ENCODE peak calls at places on chromosomes 12 and 14, in eight cellular contexts. Q, Z, U, E, O, D, Y and L are unnamed samples.

GRCh38 chr14:30770376-30770775 is 104.0 kb upstream of the COCH start:
- DNase-seq in Q (no peak), Z (no peak), U (no peak), E (no peak), O (no peak), D (no peak), Y (no peak), L (no peak)

GRCh38 chr14:74979442-74980397 is 23.0 kb upstream of the EIF2B2 start:
- DNase-seq in Q (peak), Z (no peak), U (no peak), E (peak), O (no peak), D (peak), Y (peak), L (peak)

GRCh38 chr12:92070864-92071445 is 74.7 kb downstream of the BTG1 start:
- DNase-seq in Q (no peak), Z (no peak), U (no peak), E (no peak), O (no peak), D (no peak), Y (peak), L (no peak)

GRCh38 chr14:68924392-68925158 is 54.5 kb downstream of the ACTN1 start:
- DNase-seq in Q (no peak), Z (no peak), U (peak), E (no peak), O (no peak), D (peak), Y (no peak), L (peak)

GRCh38 chr14:35858521-35859209 is 32.5 kb downstream of the BRMS1L start:
- DNase-seq in Q (peak), Z (peak), U (no peak), E (no peak), O (no peak), D (no peak), Y (no peak), L (peak)

GRCh38 chr14:101843038-101843437 is 81.5 kb downstream of the PPP2R5C start:
- DNase-seq in Q (no peak), Z (no peak), U (no peak), E (no peak), O (no peak), D (no peak), Y (no peak), L (no peak)

GRCh38 chr12:109462868-109463692 is 14.0 kb downstream of the KCTD10 start:
- DNase-seq in Q (peak), Z (peak), U (peak), E (peak), O (peak), D (peak), Y (peak), L (peak)

GRCh38 chr14:67562776-67563150 is 29.7 kb downstream of the PLEKHH1 start:
- DNase-seq in Q (no peak), Z (no peak), U (no peak), E (no peak), O (no peak), D (no peak), Y (no peak), L (no peak)

GRCh38 chr14:21257395-21258193 is 11.6 kb downstream of the HNRNPC start:
- DNase-seq in Q (no peak), Z (no peak), U (no peak), E (no peak), O (no peak), D (no peak), Y (no peak), L (no peak)

GRCh38 chr12:104460041-104460757 is 3.5 kb downstream of the CHST11 start:
- DNase-seq in Q (no peak), Z (no peak), U (no peak), E (no peak), O (no peak), D (no peak), Y (no peak), L (no peak)

GRCh38 chr14:61652526-61653262 is 42.6 kb upstream of the HIF1A start:
- DNase-seq in Q (no peak), Z (peak), U (no peak), E (no peak), O (no peak), D (no peak), Y (no peak), L (no peak)

GRCh38 chr12:537772-538171 is 78.0 kb downstream of the B4GALNT3 start:
- DNase-seq in Q (no peak), Z (no peak), U (no peak), E (no peak), O (no peak), D (no peak), Y (peak), L (peak)

GRCh38 chr12:55929306-55929791 is 1.6 kb upstream of the DGKA start:
- DNase-seq in Q (no peak), Z (no peak), U (no peak), E (no peak), O (no peak), D (no peak), Y (peak), L (no peak)

GRCh38 chr12:24922109-24922508 is 26.8 kb downstream of the BCAT1 start:
- DNase-seq in Q (no peak), Z (peak), U (no peak), E (no peak), O (no peak), D (no peak), Y (no peak), L (peak)

GRCh38 chr12:18320036-18320617 is 58.8 kb downstream of the PIK3C2G start:
- DNase-seq in Q (peak), Z (peak), U (no peak), E (no peak), O (peak), D (peak), Y (peak), L (peak)

GRCh38 chr12:27193106-27193505 is 51.0 kb upstream of the STK38L start:
- DNase-seq in Q (peak), Z (peak), U (no peak), E (no peak), O (no peak), D (no peak), Y (no peak), L (no peak)

GRCh38 chr12:108253540-108253939 is 85.6 kb downstream of the CMKLR1 start:
- DNase-seq in Q (no peak), Z (no peak), U (no peak), E (no peak), O (no peak), D (no peak), Y (no peak), L (no peak)

GRCh38 chr12:111503116-111503515 is 96.0 kb downstream of the ATXN2 start:
- DNase-seq in Q (no peak), Z (no peak), U (no peak), E (no peak), O (no peak), D (no peak), Y (no peak), L (no peak)

DNA sequence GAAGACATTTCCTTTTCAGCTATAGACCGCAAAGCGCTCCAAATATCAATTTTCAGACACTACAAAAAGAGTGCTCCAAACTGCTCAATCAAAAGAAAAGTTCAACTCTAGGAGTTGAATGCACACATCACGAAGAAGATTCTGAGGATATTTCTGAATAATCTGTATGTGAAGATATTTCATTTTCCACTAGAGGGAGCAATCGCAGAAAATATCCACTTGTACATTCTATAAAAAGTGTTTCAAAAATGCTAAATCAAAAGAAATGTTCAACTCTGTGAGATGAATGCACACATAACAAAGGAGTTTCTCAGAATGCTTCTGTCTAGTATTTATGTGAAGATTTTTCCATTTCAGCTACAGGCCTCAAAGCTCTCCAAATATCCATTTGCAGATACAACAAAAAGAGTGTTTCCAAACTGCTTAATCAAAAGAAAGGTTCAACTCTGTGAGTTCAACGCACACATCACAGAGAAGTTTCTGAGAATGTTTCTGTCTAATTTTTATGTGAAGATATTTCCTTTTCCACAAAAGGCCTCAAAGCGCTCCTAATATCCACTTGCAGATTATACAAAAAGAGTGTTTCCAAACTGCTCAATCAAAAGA is 643.8 kb upstream of the ALG10B start:
- DNase-seq in Q (peak), Z (peak), U (no peak), E (no peak), O (no peak), D (no peak), Y (no peak), L (peak)
- TF ChIP-seq CTCF in Q (peak), Z (peak), U (no peak), E (no peak), O (peak), D (peak), Y (no peak), L (no peak)

GRCh38 chr12:94588271-94588785 is 62.0 kb downstream of the TMCC3 start:
- DNase-seq in Q (no peak), Z (no peak), U (no peak), E (no peak), O (no peak), D (no peak), Y (no peak), L (no peak)
- H3K4me3 ChIP-seq in Q (no peak), Z (no peak), U (no peak), E (no peak), O (no peak), D (no peak), Y (no peak), L (no peak)

DNA sequence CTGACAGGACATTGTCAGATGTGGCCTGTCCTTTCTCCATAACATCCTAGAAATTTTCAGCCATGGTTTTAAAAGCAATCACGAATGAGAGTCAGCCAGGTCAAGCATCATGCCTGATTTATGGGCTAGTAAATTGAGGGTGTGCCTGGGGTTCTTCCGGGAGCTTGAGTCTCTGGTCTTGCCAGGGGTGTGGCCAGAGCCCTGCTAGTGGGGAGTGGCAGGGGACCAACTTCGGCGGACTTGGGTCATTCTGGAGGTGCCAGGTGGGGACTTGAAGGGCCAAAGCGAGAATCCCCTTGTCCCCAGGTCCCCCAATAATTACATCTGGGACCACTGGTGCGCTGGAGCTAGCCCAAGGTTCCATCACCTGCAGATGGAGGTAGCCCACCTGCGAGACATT is 5.7 kb downstream of the OTUB2 start:
- DNase-seq in Q (no peak), Z (no peak), U (no peak), E (no peak), O (no peak), D (no peak), Y (no peak), L (no peak)
- TF ChIP-seq CTCF in Q (no peak), Z (no peak), U (no peak), E (no peak), O (no peak), D (no peak), Y (no peak), L (no peak)

GRCh38 chr12:9364224-9365176 is 156.3 kb upstream of the PZP start:
- DNase-seq in Q (peak), Z (peak), U (no peak), E (no peak), O (peak), D (no peak), Y (peak), L (peak)
- H3K4me3 ChIP-seq in Q (no peak), Z (no peak), U (no peak), E (no peak), O (peak), D (no peak), Y (no peak), L (no peak)

DNA sequence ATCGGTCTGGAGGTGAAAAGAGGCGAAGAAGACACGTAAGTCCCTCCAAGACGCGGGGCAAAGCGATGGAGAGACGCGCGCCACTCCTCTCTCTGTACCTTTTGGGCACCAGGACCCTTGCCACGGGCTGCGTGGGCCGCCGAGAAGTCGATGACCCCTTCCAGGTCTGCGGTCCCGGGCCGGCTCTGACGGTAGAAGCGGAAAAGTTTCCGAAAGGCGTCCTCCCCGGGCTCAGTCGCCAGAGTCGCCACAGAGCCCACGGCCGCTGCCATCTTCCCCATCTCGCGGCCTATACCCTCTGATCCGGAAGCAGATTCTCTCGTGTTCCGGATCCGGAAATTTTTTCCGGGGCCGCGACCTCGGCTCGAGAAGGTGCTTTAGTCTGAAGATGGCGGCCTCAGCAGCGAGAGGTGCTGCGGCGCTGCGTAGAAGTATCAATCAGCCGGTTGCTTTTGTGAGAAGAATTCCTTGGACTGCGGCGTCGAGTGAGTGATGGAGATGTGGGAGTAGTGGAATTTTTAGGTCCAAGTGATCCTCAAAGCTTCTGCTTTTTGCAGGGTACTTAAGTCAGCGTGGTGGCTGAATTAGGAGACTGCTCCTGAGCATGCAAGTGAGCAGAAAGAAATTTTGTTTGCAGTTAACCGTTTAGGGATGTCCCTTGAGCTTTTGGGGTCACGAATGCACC is at the start of the genes ALKBH1 and SLIRP:
- DNase-seq in Q (peak), Z (peak), U (peak), E (peak), O (peak), D (peak), Y (peak), L (peak)
- TF ChIP-seq CTCF in Q (no peak), Z (no peak), U (no peak), E (no peak), O (no peak), D (no peak), Y (peak), L (no peak)

GRCh38 chr12:71477046-71477445 is 37.4 kb downstream of the LGR5 start:
- DNase-seq in Q (no peak), Z (no peak), U (no peak), E (no peak), O (no peak), D (no peak), Y (no peak), L (no peak)
- H3K4me3 ChIP-seq in Q (no peak), Z (no peak), U (no peak), E (no peak), O (no peak), D (no peak), Y (no peak), L (no peak)

GRCh38 chr14:76386922-76387782 is 11.2 kb downstream of the ESRRB start:
- DNase-seq in Q (peak), Z (peak), U (peak), E (peak), O (peak), D (peak), Y (peak), L (peak)
- TF ChIP-seq CTCF in Q (peak), Z (peak), U (peak), E (peak), O (peak), D (peak), Y (peak), L (peak)

DNA sequence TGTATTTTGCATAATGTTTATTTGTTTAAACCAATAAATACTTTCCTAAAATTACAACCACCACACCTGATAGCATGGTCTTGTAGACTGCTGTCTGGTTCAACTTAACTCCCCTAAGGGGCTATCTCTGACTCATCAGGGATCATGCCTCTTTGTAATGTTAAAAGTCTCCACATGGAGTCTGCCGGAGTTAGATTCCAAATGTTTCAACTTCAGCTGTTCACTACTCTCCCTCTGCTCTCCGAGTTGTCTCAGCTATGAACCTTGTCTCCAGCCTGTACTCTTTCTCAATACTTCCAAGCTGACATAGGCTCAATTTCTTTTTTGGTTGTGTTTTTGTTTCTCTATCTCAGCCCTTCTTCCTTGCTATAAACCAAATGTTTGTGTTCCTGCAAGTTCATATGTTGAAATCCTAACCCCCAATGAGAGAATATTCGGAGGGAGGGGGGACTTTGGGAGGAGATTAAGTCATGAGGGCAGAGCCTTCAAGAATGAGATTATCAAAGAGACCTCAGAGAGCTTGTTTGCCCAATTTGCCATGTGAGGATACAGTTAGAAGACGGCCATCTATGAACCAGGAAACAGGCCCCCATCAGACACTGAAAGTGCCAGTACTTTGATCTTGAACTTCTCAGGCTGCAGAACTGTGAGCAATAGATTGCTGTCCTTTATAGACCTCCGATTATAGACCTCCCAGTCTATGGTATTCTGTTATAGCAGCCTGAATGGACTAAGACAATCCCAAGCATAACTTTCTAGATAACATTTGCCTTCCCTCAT is 858.2 kb downstream of the VRK1 start:
- DNase-seq in Q (no peak), Z (no peak), U (no peak), E (no peak), O (no peak), D (no peak), Y (no peak), L (no peak)
- H3K4me3 ChIP-seq in Q (no peak), Z (no peak), U (no peak), E (no peak), O (no peak), D (no peak), Y (no peak), L (no peak)